ENCODE peak calls at places on chromosomes 5 and 9, in eight cellular contexts. G is HL-60; D is CD8-positive, alpha-beta T cell; C is GM12865; N is choroid plexus epithelial cell; E is GM23338; W is AG04450; Y is dorsolateral prefrontal cortex. T is an unnamed sample.

GRCh38 chr9:133558191-133559126 is 24.0 kb downstream of the ADAMTSL2 start:
- DNase-seq in N (peak; percentile 75), W (peak; percentile 51), Y (peak; percentile 81), C (peak; percentile 67), D (no peak), E (no peak), G (peak; percentile 50), T (no peak)

GRCh38 chr9:136665111-136665703 is 2.5 kb downstream of the EGFL7 start:
- DNase-seq in C (no peak), E (peak; percentile 70), D (no peak), N (no peak), W (no peak), G (no peak), Y (no peak), T (no peak)

GRCh38 chr5:102216559-102217157 is 79.4 kb downstream of the SLCO4C1 start:
- DNase-seq in W (no peak), N (no peak), D (no peak), E (peak; percentile 22), Y (no peak), G (no peak), C (no peak), T (no peak)

GRCh38 chr5:17928571-17928970 is 294.3 kb downstream of the TAF11L14 start:
- DNase-seq in E (no peak), N (no peak), C (no peak), G (no peak), D (no peak), W (no peak), Y (peak; percentile 47), T (no peak)

GRCh38 chr9:133950916-133951231 is 41.2 kb downstream of the VAV2 start:
- DNase-seq in G (no peak), C (no peak), E (no peak), W (no peak), D (no peak), Y (no peak), N (no peak), T (no peak)

GRCh38 chr5:115461506-115462290 is 82.9 kb downstream of the FEM1C start:
- DNase-seq in D (no peak), Y (no peak), N (peak; percentile 61), G (no peak), E (no peak), C (peak; percentile 40), W (peak; percentile 46), T (no peak)

GRCh38 chr9:93673271-93673843 is 97.0 kb downstream of the PHF2 start:
- DNase-seq in C (no peak), Y (peak; percentile 35), D (no peak), G (no peak), E (no peak), W (no peak), N (no peak), T (no peak)

GRCh38 chr9:5629312-5630037 is 568 bp downstream of the RIC1 start:
- DNase-seq in E (peak; percentile 45), C (peak; percentile 70), Y (peak; percentile 65), G (no peak), D (peak; percentile 31), W (no peak), N (peak; percentile 38), T (no peak)

GRCh38 chr9:21326526-21327139 is 8.6 kb downstream of the KLHL9 start:
- DNase-seq in G (no peak), W (no peak), E (peak; percentile 73), D (no peak), N (peak; percentile 70), Y (no peak), C (peak; percentile 62), T (no peak)

GRCh38 chr5:6407547-6408259 is 29.4 kb upstream of the MED10 start:
- DNase-seq in G (no peak), W (no peak), C (no peak), E (no peak), D (no peak), Y (no peak), N (no peak), T (no peak)

GRCh38 chr5:93572773-93573626 is 8.0 kb downstream of the NR2F1-AS1 start:
- DNase-seq in D (no peak), N (peak; percentile 80), G (no peak), W (no peak), E (peak; percentile 78), C (no peak), Y (peak; percentile 46), T (no peak)

GRCh38 chr5:67693956-67694564 is 497.5 kb upstream of the CD180 start:
- DNase-seq in E (no peak), C (no peak), G (no peak), N (peak; percentile 48), Y (no peak), W (no peak), D (no peak), T (no peak)

GRCh38 chr9:10512144-10512543 is 100.7 kb downstream of the PTPRD start:
- DNase-seq in D (no peak), Y (no peak), N (no peak), G (no peak), C (no peak), E (no peak), W (no peak), T (no peak)

GRCh38 chr5:81717221-81717620 is 33.7 kb downstream of the SSBP2 start:
- DNase-seq in G (no peak), E (no peak), N (peak; percentile 32), C (no peak), D (no peak), Y (no peak), W (no peak), T (no peak)

GRCh38 chr9:89795555-89796195 is 190.9 kb downstream of the GADD45G start:
- DNase-seq in C (peak; percentile 49), Y (no peak), N (no peak), D (no peak), G (no peak), E (no peak), W (no peak), T (no peak)

GRCh38 chr5:132812949-132813598 is at the start of gene SOWAHA:
- DNase-seq in E (peak; percentile 74), G (no peak), N (no peak), Y (peak; percentile 89), W (no peak), D (no peak), C (no peak), T (no peak)

GRCh38 chr5:35369965-35370790 is 139.9 kb upstream of the PRLR start:
- DNase-seq in W (no peak), G (no peak), E (peak; percentile 88), C (no peak), N (peak; percentile 0), Y (no peak), D (no peak), T (no peak)

GRCh38 chr9:517993-518392 is 303.3 kb downstream of the DOCK8 start:
- DNase-seq in G (no peak), N (no peak), E (no peak), Y (no peak), W (no peak), C (no peak), D (no peak), T (no peak)

DNA sequence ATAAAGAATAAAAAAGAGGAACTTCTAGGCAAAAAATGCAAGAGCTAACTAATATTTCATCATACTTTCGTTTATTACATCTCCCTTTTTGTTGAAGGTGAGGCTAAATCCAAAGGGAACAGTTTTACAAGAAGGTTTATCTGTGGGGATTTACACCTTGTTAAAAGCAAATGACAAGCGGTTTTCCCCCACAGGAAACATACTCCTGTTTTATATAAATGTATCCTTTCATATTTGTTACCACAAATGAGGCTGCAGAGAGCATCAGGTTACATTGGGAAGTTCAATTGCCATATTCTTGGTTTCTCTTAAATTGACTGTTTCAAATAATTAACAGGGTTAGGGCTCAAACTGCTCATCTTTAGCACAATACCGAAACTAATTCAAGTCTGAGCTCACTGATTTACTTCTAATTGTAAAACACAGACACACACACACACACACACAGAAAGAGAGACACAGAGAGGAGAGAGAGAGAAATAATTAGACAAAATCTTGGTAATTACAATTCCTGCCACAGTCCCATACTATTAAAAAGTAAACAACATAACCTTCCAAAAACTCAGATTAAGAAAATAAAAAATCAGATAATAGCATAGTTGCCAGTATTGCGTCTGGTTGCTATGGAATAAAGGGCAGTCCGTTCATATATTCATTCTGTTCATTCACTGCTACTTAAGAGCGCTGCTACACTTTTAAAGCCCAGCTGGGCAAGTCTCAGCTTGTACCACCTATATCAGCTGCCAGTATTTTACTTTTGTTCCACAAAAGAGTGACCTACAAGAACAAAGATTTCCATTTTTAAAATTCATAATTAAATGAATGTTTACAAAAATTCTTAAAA is 17.0 kb downstream of the RFX3 start:
- DNase-seq in C (peak; percentile 41), G (no peak), N (no peak), E (no peak), D (no peak), W (no peak), Y (no peak), T (no peak)
- H3K4me3 ChIP-seq in C (peak overlapping the region; percentile 47), G (no peak overlapping the region), N (no peak overlapping the region), E (no peak overlapping the region), D (no peak overlapping the region), W (no peak overlapping the region), Y (peak overlapping the region; percentile 27), T (peak overlapping the region; percentile 46)

DNA sequence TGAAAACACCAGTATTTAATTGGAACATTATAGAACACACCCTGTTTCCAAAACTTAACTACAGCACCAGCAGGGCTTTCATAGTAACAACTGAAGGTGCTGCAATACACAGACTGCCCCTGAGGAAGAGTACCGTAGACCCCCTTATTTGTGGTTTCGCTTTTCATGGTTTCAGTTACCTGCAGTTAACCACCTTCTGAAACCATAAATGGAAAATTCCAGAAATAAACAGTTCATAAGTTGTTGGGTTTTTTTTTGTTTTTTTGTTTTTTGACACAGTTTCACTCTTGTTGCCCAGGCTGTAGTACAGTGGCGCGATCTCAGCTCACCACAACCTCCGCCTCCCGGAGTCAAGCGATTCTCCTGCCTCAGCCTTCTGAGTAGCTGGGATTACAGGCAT is 9.5 kb upstream of the GLDC start:
- DNase-seq in W (no peak), Y (no peak), E (no peak), D (no peak), C (peak; percentile 93), G (no peak), N (no peak), T (peak; percentile 84)
- TF ChIP-seq CTCF in W (no peak), Y (no peak), E (no peak), D (no peak), C (no peak), G (no peak), N (no peak), T (no peak)

GRCh38 chr5:123558762-123559433 is 46.9 kb downstream of the CSNK1G3 start:
- DNase-seq in N (no peak), Y (no peak), C (no peak), E (no peak), D (no peak), W (no peak), G (no peak), T (no peak)
- H3K4me3 ChIP-seq in N (no peak overlapping the region), Y (no peak overlapping the region), C (no peak overlapping the region), E (no peak overlapping the region), D (no peak overlapping the region), W (no peak overlapping the region), G (no peak overlapping the region), T (no peak overlapping the region)

DNA sequence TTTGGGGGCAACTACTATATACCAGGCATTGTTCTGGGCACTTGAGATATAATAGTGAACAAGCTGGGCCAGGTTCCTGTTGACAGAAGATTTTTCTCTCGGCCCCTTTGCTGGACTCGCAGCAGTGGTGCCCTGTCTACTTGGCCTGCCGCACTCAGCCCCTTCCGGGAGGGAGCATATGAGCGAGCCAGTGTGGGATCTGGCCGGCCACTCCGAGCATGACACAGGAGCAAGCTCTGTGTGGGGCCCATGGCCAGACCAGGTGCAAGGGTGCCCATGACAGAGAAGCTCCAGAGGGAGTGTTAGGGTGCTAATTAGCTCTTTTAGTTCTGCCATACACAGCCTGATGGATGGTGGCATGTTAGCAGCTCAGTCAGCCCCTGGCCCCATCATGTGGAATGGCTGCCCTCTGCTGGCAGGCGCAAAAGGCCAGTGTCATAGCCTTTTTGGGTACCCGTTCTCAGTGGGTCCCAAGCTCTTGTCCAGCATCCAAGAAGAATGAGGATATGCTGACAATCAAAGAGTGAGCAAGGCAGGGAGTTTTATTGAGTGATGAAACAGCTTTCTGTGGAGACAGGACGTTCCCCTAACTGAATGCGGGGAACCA is 9.3 kb upstream of the KIF4B start:
- DNase-seq in Y (no peak), G (no peak), E (peak; percentile 57), W (no peak), N (peak; percentile 32), D (no peak), C (peak; percentile 56), T (no peak)
- TF ChIP-seq CTCF in Y (peak; percentile 32), G (peak; percentile 33), E (peak; percentile 68), W (peak; percentile 37), N (peak; percentile 67), D (no peak), C (peak; percentile 64), T (peak; percentile 64)

T was measured in GM12864.